ENCODE peak calls at places on chromosome 11, in six cellular contexts. Z is IMR-90, B is heart right ventricle, H is sigmoid colon, C is choroid plexus epithelial cell, U is uterus. N is an unnamed sample.
A peak's percentile ranks its signal among the peaks of the same experiment; 100 is the strongest.

GRCh38 chr11:18974192-18974591 is 35.0 kb upstream of the MRGPRX1 start:
- DNase-seq in Z (no peak), B (no peak), H (no peak), C (no peak), U (no peak), N (no peak)

GRCh38 chr11:128207861-128208321 is 379.5 kb downstream of the ETS1 start:
- DNase-seq in Z (peak; percentile 91), B (no peak), H (no peak), C (peak; percentile 95), U (no peak), N (peak; percentile 92)

GRCh38 chr11:12702999-12703453 is 28.8 kb downstream of the TEAD1 start:
- DNase-seq in Z (peak; percentile 47), B (no peak), H (no peak), C (no peak), U (no peak), N (no peak)

GRCh38 chr11:60887531-60887930 is 18.9 kb downstream of the PRPF19 start:
- DNase-seq in Z (peak; percentile 61), B (peak; percentile 43), H (no peak), C (peak; percentile 78), U (no peak), N (peak; percentile 65)

GRCh38 chr11:107044503-107044902 is 26.2 kb upstream of the GUCY1A2 start:
- DNase-seq in Z (no peak), B (no peak), H (no peak), C (peak; percentile 41), U (no peak), N (peak; percentile 41)

GRCh38 chr11:126231725-126232459 is 20.3 kb downstream of the FAM118B start:
- DNase-seq in Z (peak; percentile 66), B (no peak), H (no peak), C (peak; percentile 73), U (no peak), N (peak; percentile 31)

GRCh38 chr11:130024356-130024755 is 21.7 kb upstream of the PRDM10 start:
- DNase-seq in Z (no peak), B (no peak), H (no peak), C (no peak), U (no peak), N (no peak)

GRCh38 chr11:16831281-16832192 is 93.1 kb downstream of the C11orf58 start:
- DNase-seq in Z (no peak), B (no peak), H (no peak), C (peak; percentile 24), U (no peak), N (no peak)

GRCh38 chr11:59658036-59658435 is 10.8 kb downstream of the PATL1 start:
- DNase-seq in Z (no peak), B (no peak), H (no peak), C (no peak), U (no peak), N (no peak)

GRCh38 chr11:16611395-16612233 is 126.8 kb upstream of the C11orf58 start:
- DNase-seq in Z (no peak), B (no peak), H (no peak), C (no peak), U (no peak), N (no peak)

GRCh38 chr11:121715395-121715794 is 262.6 kb upstream of the SORL1-AS1 start:
- DNase-seq in Z (no peak), B (no peak), H (no peak), C (no peak), U (no peak), N (no peak)
- H3K4me3 ChIP-seq in Z (no peak overlapping the region), B (no peak overlapping the region), H (no peak overlapping the region), C (no peak overlapping the region), U (no peak overlapping the region), N (no peak overlapping the region)

GRCh38 chr11:20097319-20098221 is 62.7 kb downstream of the DBX1 start:
- DNase-seq in Z (peak; percentile 93), B (no peak), H (no peak), C (peak; percentile 83), U (peak; percentile 69), N (peak; percentile 97)
- TF ChIP-seq CTCF in Z (no peak), B (no peak), H (no peak), C (no peak), U (no peak), N (no peak)

GRCh38 chr11:3155691-3156258 is 9.3 kb downstream of the OSBPL5 start:
- DNase-seq in Z (no peak), B (no peak), H (peak; percentile 59), C (no peak), U (no peak), N (peak; percentile 49)
- H3K4me3 ChIP-seq in Z (no peak overlapping the region), B (peak overlapping the region; percentile 15), H (peak overlapping the region; percentile 32), C (no peak overlapping the region), U (peak overlapping the region; percentile 6), N (no peak overlapping the region)

GRCh38 chr11:47233051-47233450 is 15.6 kb downstream of the ACP2 start:
- DNase-seq in Z (no peak), B (no peak), H (no peak), C (no peak), U (no peak), N (no peak)

GRCh38 chr11:47235163-47235562 is 13.5 kb downstream of the ACP2 start:
- DNase-seq in Z (no peak), B (no peak), H (no peak), C (no peak), U (no peak), N (no peak)

GRCh38 chr11:47236482-47236881 is 12.1 kb downstream of the ACP2 start:
- DNase-seq in Z (peak; percentile 68), B (no peak), H (no peak), C (peak; percentile 69), U (no peak), N (peak; percentile 28)

GRCh38 chr11:47234669-47235075 is 13.9 kb downstream of the ACP2 start:
- DNase-seq in Z (peak; percentile 13), B (peak; percentile 47), H (peak; percentile 85), C (peak; percentile 65), U (no peak), N (peak; percentile 54)

DNA sequence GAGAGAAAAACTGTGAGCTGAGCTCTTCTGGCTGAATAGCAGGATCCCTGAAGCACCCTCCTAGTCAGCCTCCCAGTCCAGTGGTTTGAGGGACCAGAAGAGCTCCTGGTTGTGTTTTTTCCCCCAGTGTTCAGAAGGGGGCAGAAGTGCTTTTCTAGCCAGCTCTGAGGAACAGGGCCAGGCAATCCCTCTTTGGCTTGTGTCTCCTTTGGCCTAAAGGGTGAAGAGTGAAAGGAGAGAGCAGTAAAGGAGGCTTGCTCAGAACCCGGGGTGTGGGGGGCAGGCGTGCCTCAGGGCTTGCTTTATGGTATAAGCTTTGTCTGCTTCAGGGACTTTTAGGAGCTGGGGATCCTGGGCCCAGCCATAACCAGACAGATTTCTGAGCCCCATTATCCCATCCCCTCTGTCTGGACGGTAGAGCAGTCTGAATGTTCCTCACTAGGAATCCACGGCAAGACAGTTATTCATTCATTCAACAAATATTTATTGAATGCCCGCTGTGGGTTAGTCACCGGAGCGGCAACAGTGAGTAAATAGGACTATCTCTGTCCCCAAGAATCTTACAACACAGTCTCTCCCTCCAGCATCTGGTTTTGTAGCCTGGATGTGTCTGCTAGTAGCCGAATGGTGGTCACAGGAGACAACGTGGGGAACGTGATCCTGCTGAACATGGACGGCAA is 14.5 kb downstream of the ACP2 start:
- DNase-seq in Z (peak; percentile 67), B (peak; percentile 52), H (no peak), C (peak; percentile 76), U (peak; percentile 33), N (peak; percentile 68)
- TF ChIP-seq CTCF in Z (peak; percentile 50), B (peak; percentile 54), H (no peak), C (peak; percentile 70), U (peak; percentile 27), N (peak; percentile 62)

GRCh38 chr11:45113807-45114206 is 32.6 kb upstream of the PRDM11 start:
- DNase-seq in Z (no peak), B (no peak), H (no peak), C (no peak), U (no peak), N (no peak)
- H3K4me3 ChIP-seq in Z (no peak overlapping the region), B (no peak overlapping the region), H (no peak overlapping the region), C (no peak overlapping the region), U (no peak overlapping the region), N (no peak overlapping the region)

DNA sequence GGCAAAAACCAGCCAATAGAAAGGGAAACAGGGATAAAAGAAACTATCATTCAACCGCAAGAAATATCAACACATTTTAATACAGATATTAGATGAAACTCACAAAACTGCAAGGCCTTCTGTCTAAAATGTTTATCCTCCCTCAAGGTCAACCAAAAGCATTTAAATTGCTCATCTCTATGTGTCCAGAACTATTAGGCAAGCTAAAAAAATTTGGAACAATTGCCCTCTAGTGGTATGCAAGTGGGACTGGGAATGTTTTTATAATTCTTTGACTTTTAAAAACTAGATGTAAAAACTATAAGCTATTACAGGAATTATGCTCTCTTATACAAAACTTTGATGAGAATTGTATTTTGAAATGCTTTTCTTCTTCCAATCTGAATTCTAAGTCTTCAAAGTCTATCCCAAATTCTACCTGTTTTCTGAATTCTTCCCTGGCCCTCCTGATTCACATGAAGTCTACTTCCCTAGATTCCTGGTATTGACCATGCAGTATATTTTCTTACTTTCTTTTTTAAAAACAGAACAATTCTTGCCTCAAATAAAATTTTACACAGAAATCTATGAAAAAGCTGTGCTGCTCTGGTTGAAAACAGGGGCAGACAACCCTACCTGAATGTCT is 4.9 kb downstream of the CWC15 start:
- DNase-seq in Z (peak; percentile 60), B (no peak), H (no peak), C (peak; percentile 82), U (no peak), N (peak; percentile 58)
- TF ChIP-seq CTCF in Z (peak; percentile 69), B (peak; percentile 58), H (no peak), C (peak; percentile 67), U (peak; percentile 21), N (peak; percentile 69)

GRCh38 chr11:75096456-75097172 is at the start of gene OR2AT4:
- DNase-seq in Z (no peak), B (no peak), H (no peak), C (no peak), U (no peak), N (no peak)
- H3K4me3 ChIP-seq in Z (no peak within 1 kb of the TSS), B (no peak within 1 kb of the TSS), H (no peak within 1 kb of the TSS), C (no peak within 1 kb of the TSS), U (no peak within 1 kb of the TSS), N (no peak within 1 kb of the TSS)

GRCh38 chr11:33319965-33320813 is 63.0 kb downstream of the HIPK3 start:
- DNase-seq in Z (no peak), B (no peak), H (no peak), C (no peak), U (no peak), N (no peak)
- TF ChIP-seq CTCF in Z (no peak), B (peak; percentile 8), H (no peak), C (no peak), U (no peak), N (no peak)

N was measured in astrocyte of the spinal cord.